ENCODE peak calls at places on chromosomes 1 and 21, in eight cellular contexts. One of them, this sample, is unnamed. For H3K36me3, the result is how much of the 10 kb centered on the place peaks cover.

GRCh38 chr21:41641821-41642368 is 125.0 kb downstream of the RIPK4 start:
- DNase-seq in A673: no peak
- DNase-seq in body of pancreas: peak
- DNase-seq in GM23338: no peak
- DNase-seq in thoracic aorta: peak
- DNase-seq in brain microvascular endothelial cell: peak
- DNase-seq in lower lobe of right lung: no peak
- DNase-seq in suprapubic skin: no peak
- DNase-seq in this sample: no peak

GRCh38 chr1:31196685-31197084 is 43.0 kb downstream of the NKAIN1 start:
- DNase-seq in brain microvascular endothelial cell: no peak
- DNase-seq in GM23338: no peak
- DNase-seq in thoracic aorta: no peak
- DNase-seq in body of pancreas: peak
- DNase-seq in A673: no peak
- DNase-seq in suprapubic skin: no peak
- DNase-seq in lower lobe of right lung: no peak
- DNase-seq in this sample: no peak

GRCh38 chr1:25819496-25820246 is at the start of gene MTFR1L:
- DNase-seq in brain microvascular endothelial cell: peak
- DNase-seq in lower lobe of right lung: peak
- DNase-seq in A673: peak
- DNase-seq in thoracic aorta: no peak
- DNase-seq in suprapubic skin: peak
- DNase-seq in body of pancreas: peak
- DNase-seq in GM23338: peak
- DNase-seq in this sample: peak

GRCh38 chr1:158931055-158931737 is at the start of gene PYHIN1:
- DNase-seq in A673: no peak
- DNase-seq in GM23338: no peak
- DNase-seq in suprapubic skin: no peak
- DNase-seq in lower lobe of right lung: no peak
- DNase-seq in brain microvascular endothelial cell: no peak
- DNase-seq in thoracic aorta: no peak
- DNase-seq in body of pancreas: peak
- DNase-seq in this sample: no peak

GRCh38 chr1:15799928-15800835 is 7.3 kb downstream of the UQCRHL start:
- DNase-seq in suprapubic skin: peak
- DNase-seq in brain microvascular endothelial cell: peak
- DNase-seq in thoracic aorta: no peak
- DNase-seq in lower lobe of right lung: peak
- DNase-seq in GM23338: peak
- DNase-seq in A673: no peak
- DNase-seq in body of pancreas: peak
- DNase-seq in this sample: peak

GRCh38 chr1:110242731-110243130 is 32.6 kb downstream of the KCNC4 start:
- DNase-seq in lower lobe of right lung: no peak
- DNase-seq in thoracic aorta: no peak
- DNase-seq in brain microvascular endothelial cell: no peak
- DNase-seq in GM23338: no peak
- DNase-seq in body of pancreas: peak
- DNase-seq in suprapubic skin: no peak
- DNase-seq in A673: no peak
- DNase-seq in this sample: no peak

GRCh38 chr1:55402676-55403464 is 187.7 kb upstream of the USP24 start:
- DNase-seq in brain microvascular endothelial cell: no peak
- DNase-seq in A673: no peak
- DNase-seq in suprapubic skin: no peak
- DNase-seq in GM23338: no peak
- DNase-seq in thoracic aorta: no peak
- DNase-seq in lower lobe of right lung: no peak
- DNase-seq in body of pancreas: no peak
- DNase-seq in this sample: no peak

GRCh38 chr1:198132060-198132781 is 24.6 kb upstream of the NEK7 start:
- DNase-seq in GM23338: no peak
- DNase-seq in lower lobe of right lung: no peak
- DNase-seq in body of pancreas: no peak
- DNase-seq in A673: no peak
- DNase-seq in thoracic aorta: no peak
- DNase-seq in brain microvascular endothelial cell: no peak
- DNase-seq in suprapubic skin: no peak
- DNase-seq in this sample: no peak

GRCh38 chr1:236888903-236889302 is 93.8 kb downstream of the MTR start:
- DNase-seq in GM23338: no peak
- DNase-seq in body of pancreas: no peak
- DNase-seq in lower lobe of right lung: no peak
- DNase-seq in brain microvascular endothelial cell: no peak
- DNase-seq in suprapubic skin: no peak
- DNase-seq in A673: no peak
- DNase-seq in thoracic aorta: no peak
- DNase-seq in this sample: no peak

GRCh38 chr1:16013220-16013907 is 4.5 kb downstream of the HSPB7 start:
- DNase-seq in body of pancreas: peak
- DNase-seq in GM23338: peak
- DNase-seq in lower lobe of right lung: peak
- DNase-seq in brain microvascular endothelial cell: peak
- DNase-seq in A673: peak
- DNase-seq in thoracic aorta: peak
- DNase-seq in suprapubic skin: no peak
- DNase-seq in this sample: no peak

GRCh38 chr1:235127203-235127602 is 1.4 kb downstream of the TOMM20 start:
- DNase-seq in thoracic aorta: no peak
- DNase-seq in GM23338: no peak
- DNase-seq in brain microvascular endothelial cell: no peak
- DNase-seq in A673: no peak
- DNase-seq in suprapubic skin: no peak
- DNase-seq in lower lobe of right lung: no peak
- DNase-seq in body of pancreas: no peak
- DNase-seq in this sample: no peak

GRCh38 chr1:235124665-235125064 is 4.0 kb downstream of the TOMM20 start:
- DNase-seq in suprapubic skin: no peak
- DNase-seq in GM23338: no peak
- DNase-seq in A673: no peak
- DNase-seq in thoracic aorta: no peak
- DNase-seq in body of pancreas: no peak
- DNase-seq in lower lobe of right lung: no peak
- DNase-seq in brain microvascular endothelial cell: no peak
- DNase-seq in this sample: no peak

GRCh38 chr1:235127774-235128452 is 724 bp downstream of the TOMM20 start:
- DNase-seq in suprapubic skin: no peak
- DNase-seq in GM23338: no peak
- DNase-seq in brain microvascular endothelial cell: no peak
- DNase-seq in body of pancreas: no peak
- DNase-seq in lower lobe of right lung: no peak
- DNase-seq in thoracic aorta: no peak
- DNase-seq in A673: no peak
- DNase-seq in this sample: no peak

GRCh38 chr1:235124111-235124510 is 4.5 kb downstream of the TOMM20 start:
- DNase-seq in lower lobe of right lung: no peak
- DNase-seq in A673: no peak
- DNase-seq in GM23338: no peak
- DNase-seq in body of pancreas: no peak
- DNase-seq in suprapubic skin: no peak
- DNase-seq in brain microvascular endothelial cell: no peak
- DNase-seq in thoracic aorta: no peak
- DNase-seq in this sample: no peak

GRCh38 chr1:235122348-235122747 is 6.3 kb downstream of the TOMM20 start:
- DNase-seq in A673: no peak
- DNase-seq in body of pancreas: no peak
- DNase-seq in GM23338: no peak
- DNase-seq in suprapubic skin: no peak
- DNase-seq in thoracic aorta: no peak
- DNase-seq in lower lobe of right lung: no peak
- DNase-seq in brain microvascular endothelial cell: no peak
- DNase-seq in this sample: no peak
- H3K36me3 ChIP-seq in A673: under half
- H3K36me3 ChIP-seq in body of pancreas: under half
- H3K36me3 ChIP-seq in GM23338: half or more
- H3K36me3 ChIP-seq in suprapubic skin: under half
- H3K36me3 ChIP-seq in thoracic aorta: under half
- H3K36me3 ChIP-seq in lower lobe of right lung: half or more
- H3K36me3 ChIP-seq in brain microvascular endothelial cell: half or more
- H3K36me3 ChIP-seq in this sample: under half

GRCh38 chr1:197093226-197093887 is 26.3 kb upstream of the F13B start:
- DNase-seq in A673: no peak
- DNase-seq in body of pancreas: no peak
- DNase-seq in GM23338: no peak
- DNase-seq in suprapubic skin: no peak
- DNase-seq in thoracic aorta: no peak
- DNase-seq in brain microvascular endothelial cell: no peak
- DNase-seq in lower lobe of right lung: no peak
- DNase-seq in this sample: no peak
- TF ChIP-seq CTCF in A673: no peak
- TF ChIP-seq CTCF in body of pancreas: no peak
- TF ChIP-seq CTCF in GM23338: no peak
- TF ChIP-seq CTCF in suprapubic skin: no peak
- TF ChIP-seq CTCF in thoracic aorta: no peak
- TF ChIP-seq CTCF in brain microvascular endothelial cell: no peak
- TF ChIP-seq CTCF in lower lobe of right lung: no peak
- TF ChIP-seq CTCF in this sample: no peak

GRCh38 chr21:24369751-24370150 is 1237.5 kb downstream of the MRPL39 start:
- DNase-seq in brain microvascular endothelial cell: no peak
- DNase-seq in suprapubic skin: no peak
- DNase-seq in body of pancreas: no peak
- DNase-seq in GM23338: no peak
- DNase-seq in thoracic aorta: no peak
- DNase-seq in A673: no peak
- DNase-seq in lower lobe of right lung: no peak
- DNase-seq in this sample: no peak

GRCh38 chr21:24369278-24369677 is 1238.0 kb downstream of the MRPL39 start:
- DNase-seq in A673: no peak
- DNase-seq in brain microvascular endothelial cell: no peak
- DNase-seq in lower lobe of right lung: no peak
- DNase-seq in thoracic aorta: no peak
- DNase-seq in suprapubic skin: no peak
- DNase-seq in GM23338: no peak
- DNase-seq in body of pancreas: no peak
- DNase-seq in this sample: no peak

DNA sequence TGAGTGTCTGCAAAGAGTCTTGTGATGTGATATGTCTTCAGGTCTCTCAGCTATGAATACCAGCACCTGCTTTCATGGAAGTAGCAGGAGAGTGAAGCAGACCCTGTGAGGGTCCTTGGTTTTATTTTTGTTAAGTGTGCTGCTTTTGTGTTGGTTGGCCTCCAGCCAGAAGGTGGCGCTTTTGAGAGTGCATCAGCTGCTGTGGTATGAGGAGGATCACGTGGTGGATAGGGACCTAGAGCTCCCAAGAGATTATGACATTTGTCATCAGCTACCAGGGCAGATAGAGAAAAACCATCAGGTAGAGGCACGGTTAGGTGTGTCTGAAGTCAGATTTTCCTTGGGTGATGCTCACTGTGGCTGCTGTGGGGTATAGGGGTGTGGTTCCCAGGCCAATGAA is 1232.1 kb downstream of the MRPL39 start:
- DNase-seq in suprapubic skin: no peak
- DNase-seq in GM23338: peak
- DNase-seq in thoracic aorta: no peak
- DNase-seq in lower lobe of right lung: no peak
- DNase-seq in A673: peak
- DNase-seq in brain microvascular endothelial cell: no peak
- DNase-seq in body of pancreas: no peak
- DNase-seq in this sample: no peak
- H3K27ac ChIP-seq in suprapubic skin: no peak
- H3K27ac ChIP-seq in GM23338: no peak
- H3K27ac ChIP-seq in thoracic aorta: no peak
- H3K27ac ChIP-seq in lower lobe of right lung: no peak
- H3K27ac ChIP-seq in A673: no peak
- H3K27ac ChIP-seq in brain microvascular endothelial cell: no peak
- H3K27ac ChIP-seq in body of pancreas: no peak
- H3K27ac ChIP-seq in this sample: no peak

DNA sequence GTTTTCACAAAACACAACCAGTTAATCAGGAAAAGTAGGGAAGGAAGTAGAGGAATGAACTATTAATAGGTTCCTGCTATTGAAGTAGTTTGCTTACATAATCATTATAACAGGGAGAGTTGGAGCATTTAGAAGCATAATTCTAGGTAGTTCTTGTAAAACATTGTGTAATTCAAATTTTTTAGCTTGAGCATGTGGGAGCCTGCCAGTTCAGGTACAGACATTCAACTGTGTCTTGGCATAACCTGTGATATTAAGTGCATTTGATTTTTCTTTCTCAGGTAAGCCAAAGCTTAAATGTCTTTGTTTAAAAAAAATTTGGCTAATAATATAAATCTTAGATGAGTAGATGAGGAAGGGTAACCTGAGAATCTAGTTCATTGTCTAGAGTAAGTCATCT is 3.4 kb downstream of the YTHDF2 start:
- DNase-seq in suprapubic skin: no peak
- DNase-seq in brain microvascular endothelial cell: no peak
- DNase-seq in A673: no peak
- DNase-seq in lower lobe of right lung: no peak
- DNase-seq in thoracic aorta: no peak
- DNase-seq in GM23338: no peak
- DNase-seq in body of pancreas: no peak
- DNase-seq in this sample: no peak
- H3K36me3 ChIP-seq in suprapubic skin: half or more
- H3K36me3 ChIP-seq in brain microvascular endothelial cell: half or more
- H3K36me3 ChIP-seq in A673: half or more
- H3K36me3 ChIP-seq in lower lobe of right lung: half or more
- H3K36me3 ChIP-seq in thoracic aorta: under half
- H3K36me3 ChIP-seq in GM23338: half or more
- H3K36me3 ChIP-seq in body of pancreas: under half
- H3K36me3 ChIP-seq in this sample: half or more

This sample was measured in left lung.